ENCODE peak calls at places on chromosomes 4 and X, in six cellular contexts. One of them, this sample, is unnamed.

GRCh38 chr4:122458625-122459024 is 2.1 kb upstream of the IL2 start:
- DNase-seq in endothelial cell of umbilical vein: peak
- DNase-seq in A549: no peak
- DNase-seq in K562: no peak
- DNase-seq in GM12878: no peak
- DNase-seq in HepG2: no peak
- DNase-seq in this sample: peak

GRCh38 chrX:12138366-12139313 is at the start of gene FRMPD4:
- DNase-seq in endothelial cell of umbilical vein: no peak
- DNase-seq in A549: no peak
- DNase-seq in K562: no peak
- DNase-seq in GM12878: no peak
- DNase-seq in HepG2: no peak
- DNase-seq in this sample: no peak

GRCh38 chrX:115023811-115024210 is 6.4 kb upstream of the IL13RA2 start:
- DNase-seq in endothelial cell of umbilical vein: no peak
- DNase-seq in A549: no peak
- DNase-seq in K562: no peak
- DNase-seq in GM12878: no peak
- DNase-seq in HepG2: no peak
- DNase-seq in this sample: no peak

GRCh38 chr4:2442175-2442993 is 23.6 kb downstream of the CFAP99 start:
- DNase-seq in endothelial cell of umbilical vein: no peak
- DNase-seq in A549: peak
- DNase-seq in K562: peak
- DNase-seq in GM12878: no peak
- DNase-seq in HepG2: no peak
- DNase-seq in this sample: no peak

GRCh38 chr4:152535236-152535902 is 523 bp downstream of the FBXW7 start:
- DNase-seq in endothelial cell of umbilical vein: no peak
- DNase-seq in A549: no peak
- DNase-seq in K562: peak
- DNase-seq in GM12878: no peak
- DNase-seq in HepG2: no peak
- DNase-seq in this sample: peak

GRCh38 chr4:85423414-85423813 is 51.5 kb upstream of the ARHGAP24 start:
- DNase-seq in endothelial cell of umbilical vein: no peak
- DNase-seq in A549: no peak
- DNase-seq in K562: no peak
- DNase-seq in GM12878: no peak
- DNase-seq in HepG2: no peak
- DNase-seq in this sample: no peak

GRCh38 chr4:2786152-2786671 is 6.7 kb upstream of the SH3BP2 start:
- DNase-seq in endothelial cell of umbilical vein: no peak
- DNase-seq in A549: no peak
- DNase-seq in K562: no peak
- DNase-seq in GM12878: peak
- DNase-seq in HepG2: no peak
- DNase-seq in this sample: peak

GRCh38 chr4:56907489-56908205 is at the start of gene REST:
- DNase-seq in endothelial cell of umbilical vein: peak
- DNase-seq in A549: peak
- DNase-seq in K562: peak
- DNase-seq in GM12878: no peak
- DNase-seq in HepG2: peak
- DNase-seq in this sample: peak

GRCh38 chr4:119110121-119110520 is 25.5 kb upstream of the MYOZ2 start:
- DNase-seq in endothelial cell of umbilical vein: no peak
- DNase-seq in A549: no peak
- DNase-seq in K562: no peak
- DNase-seq in GM12878: no peak
- DNase-seq in HepG2: no peak
- DNase-seq in this sample: no peak

GRCh38 chr4:8860096-8860891 is 11.3 kb downstream of the HMX1 start:
- DNase-seq in endothelial cell of umbilical vein: no peak
- DNase-seq in A549: no peak
- DNase-seq in K562: no peak
- DNase-seq in GM12878: no peak
- DNase-seq in HepG2: no peak
- DNase-seq in this sample: no peak

DNA sequence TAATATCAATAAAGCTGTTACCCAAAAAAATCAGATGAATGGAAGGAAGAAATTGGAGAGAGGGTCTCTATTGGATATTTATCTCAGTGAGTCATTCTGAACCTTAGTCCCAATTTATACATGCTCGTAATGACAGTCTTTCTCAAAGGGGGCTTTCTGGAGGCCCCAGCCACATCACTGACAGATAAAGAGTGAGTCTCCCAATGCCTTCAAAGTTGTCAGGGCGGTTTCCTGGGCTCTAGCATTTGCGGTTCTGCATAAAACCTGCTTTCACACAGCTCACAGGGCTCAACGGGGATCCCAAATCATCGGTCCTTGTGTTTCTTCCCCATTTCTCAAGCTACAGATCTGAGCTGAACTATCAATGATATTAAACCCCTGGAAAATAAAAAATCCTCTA is 17.3 kb downstream of the TCEANC start:
- DNase-seq in endothelial cell of umbilical vein: no peak
- DNase-seq in A549: no peak
- DNase-seq in K562: no peak
- DNase-seq in GM12878: no peak
- DNase-seq in HepG2: no peak
- DNase-seq in this sample: no peak
- H3K4me3 ChIP-seq in endothelial cell of umbilical vein: no peak
- H3K4me3 ChIP-seq in A549: no peak
- H3K4me3 ChIP-seq in K562: no peak
- H3K4me3 ChIP-seq in GM12878: peak
- H3K4me3 ChIP-seq in HepG2: no peak
- H3K4me3 ChIP-seq in this sample: no peak

DNA sequence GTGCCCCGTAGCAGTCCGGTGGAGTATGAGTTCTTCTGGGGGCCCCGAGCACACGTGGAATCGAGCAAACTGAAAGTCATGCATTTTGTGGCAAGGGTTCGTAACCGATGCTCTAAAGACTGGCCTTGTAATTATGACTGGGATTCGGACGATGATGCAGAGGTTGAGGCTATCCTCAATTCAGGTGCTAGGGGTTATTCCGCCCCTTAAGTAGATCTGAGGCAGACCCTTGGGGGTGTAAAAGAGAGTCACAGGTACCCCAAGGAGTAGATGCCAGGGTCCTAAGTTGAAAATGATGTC is 848 bp downstream of the MAGEH1 start:
- DNase-seq in endothelial cell of umbilical vein: no peak
- DNase-seq in A549: no peak
- DNase-seq in K562: no peak
- DNase-seq in GM12878: no peak
- DNase-seq in HepG2: no peak
- DNase-seq in this sample: peak
- TF ChIP-seq MYC in endothelial cell of umbilical vein: no peak
- TF ChIP-seq MYC in A549: no peak
- TF ChIP-seq MYC in K562: no peak
- TF ChIP-seq MYC in GM12878: no peak
- TF ChIP-seq MYC in HepG2: no peak
- TF ChIP-seq MYC in this sample: no peak

GRCh38 chrX:48826876-48827653 is 752 bp downstream of the ERAS start:
- DNase-seq in endothelial cell of umbilical vein: no peak
- DNase-seq in A549: no peak
- DNase-seq in K562: no peak
- DNase-seq in GM12878: no peak
- DNase-seq in HepG2: no peak
- DNase-seq in this sample: no peak
- H3K4me3 ChIP-seq in endothelial cell of umbilical vein: no peak
- H3K4me3 ChIP-seq in A549: no peak
- H3K4me3 ChIP-seq in K562: no peak
- H3K4me3 ChIP-seq in GM12878: no peak
- H3K4me3 ChIP-seq in HepG2: no peak
- H3K4me3 ChIP-seq in this sample: no peak

DNA sequence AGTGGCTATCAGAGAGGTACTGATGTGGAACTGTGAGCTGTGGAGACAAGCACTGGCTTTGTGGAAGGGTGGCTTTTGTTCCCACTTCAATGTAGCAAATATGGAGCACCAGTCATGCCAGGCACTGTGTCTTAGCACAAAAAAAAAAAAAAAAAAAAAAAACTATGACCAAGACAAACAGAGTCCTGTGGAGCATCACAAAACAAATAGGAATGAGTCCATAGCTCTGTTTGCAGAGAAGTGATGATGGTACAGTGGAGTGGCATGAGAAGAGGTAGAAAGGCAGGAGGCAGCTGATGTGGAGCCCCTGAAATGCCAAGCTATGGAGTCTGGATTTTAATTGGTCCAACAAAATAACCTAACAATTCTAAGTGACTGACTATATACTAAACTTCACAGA is 116.9 kb downstream of the RAB28 start:
- DNase-seq in endothelial cell of umbilical vein: no peak
- DNase-seq in A549: no peak
- DNase-seq in K562: no peak
- DNase-seq in GM12878: no peak
- DNase-seq in HepG2: peak
- DNase-seq in this sample: no peak
- TF ChIP-seq MYC in endothelial cell of umbilical vein: no peak
- TF ChIP-seq MYC in A549: no peak
- TF ChIP-seq MYC in K562: no peak
- TF ChIP-seq MYC in GM12878: no peak
- TF ChIP-seq MYC in HepG2: no peak
- TF ChIP-seq MYC in this sample: no peak

GRCh38 chrX:137574784-137575298 is 8.9 kb downstream of the ZIC3 start:
- DNase-seq in endothelial cell of umbilical vein: no peak
- DNase-seq in A549: no peak
- DNase-seq in K562: no peak
- DNase-seq in GM12878: no peak
- DNase-seq in HepG2: no peak
- DNase-seq in this sample: no peak

GRCh38 chrX:137573356-137574101 is 7.6 kb downstream of the ZIC3 start:
- DNase-seq in endothelial cell of umbilical vein: no peak
- DNase-seq in A549: no peak
- DNase-seq in K562: no peak
- DNase-seq in GM12878: no peak
- DNase-seq in HepG2: no peak
- DNase-seq in this sample: no peak

GRCh38 chrX:137574102-137574783 is 8.3 kb downstream of the ZIC3 start:
- DNase-seq in endothelial cell of umbilical vein: no peak
- DNase-seq in A549: no peak
- DNase-seq in K562: no peak
- DNase-seq in GM12878: no peak
- DNase-seq in HepG2: no peak
- DNase-seq in this sample: no peak

GRCh38 chrX:137575596-137576255 is 9.8 kb downstream of the ZIC3 start:
- DNase-seq in endothelial cell of umbilical vein: no peak
- DNase-seq in A549: no peak
- DNase-seq in K562: no peak
- DNase-seq in GM12878: no peak
- DNase-seq in HepG2: no peak
- DNase-seq in this sample: no peak
- H3K4me3 ChIP-seq in endothelial cell of umbilical vein: no peak
- H3K4me3 ChIP-seq in A549: no peak
- H3K4me3 ChIP-seq in K562: no peak
- H3K4me3 ChIP-seq in GM12878: no peak
- H3K4me3 ChIP-seq in HepG2: no peak
- H3K4me3 ChIP-seq in this sample: no peak

GRCh38 chrX:97860206-97860605 is 976.5 kb downstream of the RPA4 start:
- DNase-seq in endothelial cell of umbilical vein: peak
- DNase-seq in A549: no peak
- DNase-seq in K562: no peak
- DNase-seq in GM12878: no peak
- DNase-seq in HepG2: no peak
- DNase-seq in this sample: no peak
- TF ChIP-seq MYC in endothelial cell of umbilical vein: no peak
- TF ChIP-seq MYC in A549: no peak
- TF ChIP-seq MYC in K562: no peak
- TF ChIP-seq MYC in GM12878: no peak
- TF ChIP-seq MYC in HepG2: no peak
- TF ChIP-seq MYC in this sample: no peak